ENCODE peak calls at places on chromosome 4, in six cellular contexts. M, T, S, Y, O and C are unnamed samples.

GRCh38 chr4:41655177-41655576 is 93.3 kb downstream of the PHOX2B start:
- DNase-seq in M (no peak), T (peak; percentile 61), S (no peak), Y (no peak), O (peak; percentile 23), C (no peak)

GRCh38 chr4:20809796-20810195 is 109.5 kb downstream of the PACRGL start:
- DNase-seq in M (peak; percentile 66), T (no peak), S (no peak), Y (no peak), O (no peak), C (no peak)

GRCh38 chr4:99202536-99202935 is 16.5 kb downstream of the ADH6 start:
- DNase-seq in M (no peak), T (no peak), S (no peak), Y (no peak), O (no peak), C (peak; percentile 58)

GRCh38 chr4:26131711-26132110 is 189.1 kb upstream of the RBPJ start:
- DNase-seq in M (no peak), T (no peak), S (no peak), Y (no peak), O (no peak), C (no peak)

GRCh38 chr4:23384741-23385140 is 505.1 kb downstream of the PPARGC1A start:
- DNase-seq in M (no peak), T (peak; percentile 53), S (no peak), Y (no peak), O (no peak), C (peak; percentile 22)

GRCh38 chr4:66376396-66376795 is 706.1 kb upstream of the EPHA5 start:
- DNase-seq in M (no peak), T (no peak), S (no peak), Y (no peak), O (no peak), C (no peak)

GRCh38 chr4:158171456-158171790 is 1.4 kb downstream of the GASK1B start:
- DNase-seq in M (no peak), T (no peak), S (no peak), Y (no peak), O (no peak), C (no peak)

GRCh38 chr4:40621592-40622512 is 7.8 kb downstream of the RBM47 start:
- DNase-seq in M (peak; percentile 49), T (peak; percentile 95), S (no peak), Y (no peak), O (peak; percentile 89), C (peak; percentile 97)

GRCh38 chr4:150181536-150181935 is 103.3 kb downstream of the DCLK2 start:
- DNase-seq in M (no peak), T (no peak), S (peak; percentile 23), Y (no peak), O (no peak), C (no peak)

GRCh38 chr4:165378763-165379631 is at the start of gene CPE:
- DNase-seq in M (peak; percentile 76), T (peak; percentile 74), S (peak; percentile 83), Y (peak; percentile 90), O (peak; percentile 76), C (no peak)

GRCh38 chr4:70556856-70557255 is 35.2 kb upstream of the AMBN start:
- DNase-seq in M (no peak), T (peak; percentile 44), S (no peak), Y (no peak), O (no peak), C (no peak)

GRCh38 chr4:114180481-114180880 is 201.0 kb upstream of the ARSJ start:
- DNase-seq in M (no peak), T (peak; percentile 56), S (peak; percentile 23), Y (peak; percentile 64), O (peak; percentile 69), C (peak; percentile 54)

GRCh38 chr4:39686997-39687396 is 10.9 kb upstream of the UBE2K start:
- DNase-seq in M (no peak), T (no peak), S (no peak), Y (no peak), O (no peak), C (no peak)

GRCh38 chr4:155889036-155889793 is 14.3 kb upstream of the TDO2 start:
- DNase-seq in M (no peak), T (peak; percentile 58), S (no peak), Y (no peak), O (peak; percentile 78), C (peak; percentile 95)

GRCh38 chr4:146943691-146944375 is 1.8 kb downstream of the TTC29 start:
- DNase-seq in M (no peak), T (no peak), S (no peak), Y (no peak), O (peak; percentile 14), C (no peak)

GRCh38 chr4:102319594-102319993 is 25.7 kb downstream of the SLC39A8 start:
- DNase-seq in M (no peak), T (no peak), S (no peak), Y (no peak), O (no peak), C (no peak)

GRCh38 chr4:120327276-120327675 is 260.6 kb upstream of the MAD2L1 start:
- DNase-seq in M (no peak), T (no peak), S (no peak), Y (no peak), O (no peak), C (no peak)

GRCh38 chr4:153365003-153365402 is 20.5 kb downstream of the MND1 start:
- DNase-seq in M (no peak), T (no peak), S (no peak), Y (no peak), O (no peak), C (no peak)

GRCh38 chr4:145805490-145805889 is 125.5 kb downstream of the C4orf51 start:
- DNase-seq in M (no peak), T (peak; percentile 1), S (no peak), Y (no peak), O (no peak), C (no peak)

GRCh38 chr4:183702492-183702891 is 43.4 kb downstream of the TRAPPC11 start:
- DNase-seq in M (no peak), T (no peak), S (no peak), Y (no peak), O (no peak), C (no peak)